ENCODE peak calls at places on chromosomes 4 and X, in five cellular contexts. O, R, N, E and G are unnamed samples.

GRCh38 chrX:150202641-150203248 is 160.4 kb upstream of the MAMLD1 start:
- DNase-seq in O (no peak), R (no peak), N (no peak), E (no peak), G (no peak)

GRCh38 chr4:40395908-40396806 is 61.0 kb downstream of the CHRNA9 start:
- DNase-seq in O (peak), R (peak), N (no peak), E (no peak), G (no peak)

GRCh38 chrX:144219035-144219434 is 335.2 kb downstream of the UBE2NL start:
- DNase-seq in O (no peak), R (no peak), N (no peak), E (no peak), G (no peak)

GRCh38 chrX:101079223-101079622 is 544 bp downstream of the TMEM35A start:
- DNase-seq in O (no peak), R (peak), N (no peak), E (no peak), G (no peak)

GRCh38 chr4:100049872-100050271 is 99.8 kb upstream of the H2AZ1 start:
- DNase-seq in O (no peak), R (no peak), N (no peak), E (no peak), G (no peak)

GRCh38 chr4:8269535-8270417 is at the start of gene HTRA3:
- DNase-seq in O (peak), R (no peak), N (no peak), E (no peak), G (no peak)

GRCh38 chrX:31706456-31706855 is 634.6 kb upstream of the FTHL17 start:
- DNase-seq in O (no peak), R (peak), N (no peak), E (no peak), G (no peak)

GRCh38 chr4:155578219-155578618 is 88.4 kb upstream of the GUCY1A1 start:
- DNase-seq in O (no peak), R (no peak), N (no peak), E (no peak), G (no peak)

GRCh38 chr4:94112644-94113043 is 95.0 kb upstream of the SMARCAD1 start:
- DNase-seq in O (no peak), R (no peak), N (no peak), E (no peak), G (no peak)

GRCh38 chr4:55592014-55592413 is at the start of gene PDCL2:
- DNase-seq in O (no peak), R (no peak), N (no peak), E (no peak), G (no peak)

GRCh38 chr4:110049951-110050925 is 137.6 kb downstream of the EGF start:
- DNase-seq in O (peak), R (peak), N (peak), E (peak), G (peak)

GRCh38 chr4:110733901-110734300 is 111.0 kb upstream of the PITX2 start:
- DNase-seq in O (no peak), R (no peak), N (no peak), E (no peak), G (no peak)

GRCh38 chr4:24963277-24963676 is 50.4 kb upstream of the CCDC149 start:
- DNase-seq in O (no peak), R (no peak), N (no peak), E (no peak), G (no peak)

GRCh38 chrX:17374619-17375360 is at the start of gene NHS:
- DNase-seq in O (peak), R (peak), N (peak), E (peak), G (no peak)

GRCh38 chrX:75155830-75156525 is at the start of gene ABCB7:
- DNase-seq in O (peak), R (peak), N (peak), E (peak), G (peak)
- TF ChIP-seq CTCF in O (no peak), R (peak), N (no peak), E (no peak), G (no peak)

GRCh38 chrX:83008415-83008814 is 499.7 kb upstream of the POU3F4 start:
- DNase-seq in O (no peak), R (no peak), N (peak), E (no peak), G (no peak)
- TF ChIP-seq CTCF in O (no peak), R (peak), N (peak), E (peak), G (peak)

GRCh38 chrX:41137589-41137988 is 52.3 kb downstream of the USP9X start:
- DNase-seq in O (no peak), R (no peak), N (no peak), E (no peak), G (no peak)
- TF ChIP-seq CTCF in O (no peak), R (peak), N (peak), E (peak), G (no peak)

GRCh38 chrX:15643786-15644559 is 20.6 kb downstream of the CLTRN start:
- DNase-seq in O (no peak), R (no peak), N (no peak), E (no peak), G (no peak)

GRCh38 chrX:15646031-15646430 is 18.6 kb downstream of the CLTRN start:
- DNase-seq in O (no peak), R (no peak), N (no peak), E (no peak), G (no peak)

GRCh38 chrX:15644560-15644872 is 20.1 kb downstream of the CLTRN start:
- DNase-seq in O (no peak), R (no peak), N (no peak), E (no peak), G (no peak)

GRCh38 chrX:15646543-15646942 is 18.1 kb downstream of the CLTRN start:
- DNase-seq in O (no peak), R (no peak), N (no peak), E (no peak), G (no peak)

DNA sequence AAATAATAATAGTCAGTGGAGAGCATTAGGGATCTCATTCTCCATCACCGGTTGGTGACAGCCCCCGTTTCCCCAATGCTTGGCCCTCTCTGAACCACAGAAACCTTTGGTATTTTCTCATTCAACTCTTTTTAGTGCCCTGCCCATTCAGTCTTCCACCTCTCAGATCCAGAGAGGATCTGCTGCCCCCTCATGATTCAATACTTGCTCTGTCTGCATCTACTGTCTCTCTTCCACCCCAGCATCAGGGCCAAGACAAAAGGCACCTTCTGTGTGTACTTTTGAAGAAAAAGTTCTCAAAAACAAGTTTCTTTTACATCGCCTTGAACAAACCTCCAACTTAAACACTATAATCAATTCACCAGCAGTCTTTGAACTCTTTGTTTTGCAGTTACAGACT is 19.3 kb downstream of the CLTRN start:
- DNase-seq in O (no peak), R (no peak), N (no peak), E (no peak), G (no peak)
- TF ChIP-seq CTCF in O (no peak), R (no peak), N (peak), E (no peak), G (no peak)

GRCh38 chr4:173464486-173464885 is 65.5 kb downstream of the HAND2 start:
- DNase-seq in O (no peak), R (no peak), N (no peak), E (no peak), G (no peak)
- TF ChIP-seq CTCF in O (no peak), R (no peak), N (no peak), E (no peak), G (no peak)